ENCODE peak calls at places on chromosomes 1 and 21, in eight cellular contexts. M is spleen; Q is CD8-positive, alpha-beta memory T cell; Z is foreskin fibroblast; W is ovary; T is mesendoderm; X is fibroblast of the aortic adventitia; R is CD8-positive, alpha-beta T cell. B is an unnamed sample.

GRCh38 chr1:93081716-93082115 is 2.6 kb downstream of the MTF2 start:
- DNase-seq in Z (peak; percentile 84), W (no peak), Q (no peak), M (no peak), X (peak; percentile 82), R (no peak), T (no peak), B (no peak)

GRCh38 chr21:45334134-45334533 is 46.4 kb upstream of the POFUT2 start:
- DNase-seq in W (peak; percentile 32), R (no peak), X (no peak), Z (no peak), Q (peak; percentile 25), M (peak; percentile 10), T (no peak), B (no peak)

GRCh38 chr1:31700468-31701136 is 3.2 kb downstream of the COL16A1 start:
- DNase-seq in R (no peak), M (no peak), Z (no peak), X (no peak), Q (no peak), W (no peak), T (no peak), B (no peak)

GRCh38 chr1:242784074-242784473 is 259.6 kb upstream of the PLD5 start:
- DNase-seq in M (no peak), T (no peak), W (no peak), X (no peak), R (no peak), Z (no peak), Q (no peak), B (no peak)

GRCh38 chr1:63728611-63729226 is 45.1 kb upstream of the ROR1 start:
- DNase-seq in T (peak; percentile 68), W (no peak), X (no peak), Q (no peak), R (no peak), M (no peak), Z (no peak), B (no peak)

GRCh38 chr1:161198206-161198876 is 513 bp downstream of the ADAMTS4 start:
- DNase-seq in R (no peak), X (peak; percentile 32), Z (peak; percentile 70), M (peak; percentile 77), Q (no peak), T (peak; percentile 86), W (peak; percentile 76), B (no peak)

GRCh38 chr1:44723496-44724407 is 7.2 kb downstream of the RNU5D-1 start:
- DNase-seq in R (no peak), W (no peak), Q (peak; percentile 50), M (peak; percentile 84), Z (no peak), X (no peak), T (no peak), B (peak; percentile 46)

GRCh38 chr1:24705260-24706073 is 39.8 kb upstream of the CLIC4 start:
- DNase-seq in Z (peak; percentile 39), X (peak; percentile 93), M (peak; percentile 80), Q (no peak), R (no peak), W (peak; percentile 84), T (peak; percentile 95), B (no peak)

GRCh38 chr21:23968722-23969647 is 1638.3 kb downstream of the MRPL39 start:
- DNase-seq in Q (peak; percentile 77), R (peak; percentile 50), Z (peak; percentile 1), W (no peak), M (peak; percentile 88), X (peak; percentile 11), T (peak; percentile 89), B (peak; percentile 83)

GRCh38 chr1:159071970-159072582 is 4.5 kb downstream of the AIM2 start:
- DNase-seq in Z (peak; percentile 79), R (no peak), W (no peak), T (peak; percentile 72), M (no peak), Q (no peak), X (peak; percentile 88), B (peak; percentile 17)

GRCh38 chr1:52182874-52183400 is 41.0 kb downstream of the ZFYVE9 start:
- DNase-seq in M (no peak), Z (no peak), R (no peak), X (no peak), Q (no peak), W (no peak), T (no peak), B (no peak)

GRCh38 chr1:58116284-58116683 is 430.2 kb downstream of the OMA1 start:
- DNase-seq in W (no peak), Z (peak; percentile 4), X (no peak), R (no peak), M (no peak), T (peak; percentile 33), Q (no peak), B (no peak)

GRCh38 chr1:228089520-228090380 is 7.2 kb downstream of the ARF1 start:
- DNase-seq in W (peak; percentile 30), Z (no peak), M (peak; percentile 71), X (no peak), R (no peak), Q (peak; percentile 40), T (no peak), B (no peak)

GRCh38 chr1:10721381-10722321 is 74.8 kb downstream of the CASZ1 start:
- DNase-seq in Q (no peak), Z (no peak), M (no peak), T (peak; percentile 21), R (no peak), X (no peak), W (no peak), B (no peak)

GRCh38 chr1:228082975-228083870 is 715 bp downstream of the ARF1 start:
- DNase-seq in W (peak; percentile 78), R (no peak), T (peak; percentile 41), X (peak; percentile 22), M (peak; percentile 96), Z (peak; percentile 62), Q (peak; percentile 66), B (no peak)

GRCh38 chr1:230169454-230170152 is 102.6 kb downstream of the GALNT2 start:
- DNase-seq in R (no peak), T (no peak), Z (no peak), Q (no peak), X (peak; percentile 44), W (no peak), M (no peak), B (no peak)
- H3K4me3 ChIP-seq in R (no peak overlapping the region), T (no peak overlapping the region), Z (no peak overlapping the region), Q (no peak overlapping the region), X (peak overlapping the region; percentile 32), W (no peak overlapping the region), M (no peak overlapping the region), B (peak overlapping the region; percentile 4)

GRCh38 chr1:36514501-36514900 is 31.8 kb upstream of the CSF3R start:
- DNase-seq in X (no peak), Q (no peak), M (no peak), W (no peak), R (no peak), Z (no peak), T (no peak), B (no peak)

GRCh38 chr1:36517415-36517814 is 34.7 kb upstream of the CSF3R start:
- DNase-seq in M (no peak), X (no peak), T (peak; percentile 42), Q (no peak), Z (no peak), W (no peak), R (no peak), B (no peak)

GRCh38 chr1:36515315-36516138 is 32.8 kb upstream of the CSF3R start:
- DNase-seq in X (no peak), M (no peak), Q (peak; percentile 25), W (no peak), Z (no peak), R (no peak), T (no peak), B (no peak)

GRCh38 chr1:36517019-36517387 is 34.3 kb upstream of the CSF3R start:
- DNase-seq in M (no peak), X (no peak), Q (no peak), T (no peak), W (no peak), R (no peak), Z (peak; percentile 23), B (no peak)

GRCh38 chr1:36516372-36517018 is 33.8 kb upstream of the CSF3R start:
- DNase-seq in Z (peak; percentile 74), X (peak; percentile 53), R (no peak), M (peak; percentile 90), Q (peak; percentile 53), W (peak; percentile 44), T (peak; percentile 79), B (no peak)
- H3K4me3 ChIP-seq in Z (no peak overlapping the region), X (no peak overlapping the region), R (no peak overlapping the region), M (no peak overlapping the region), Q (no peak overlapping the region), W (no peak overlapping the region), T (no peak overlapping the region), B (no peak overlapping the region)

GRCh38 chr1:54800899-54801759 is at the start of gene TTC22:
- DNase-seq in Z (peak; percentile 28), X (no peak), W (peak; percentile 57), Q (peak; percentile 81), T (peak; percentile 54), M (peak; percentile 94), R (peak; percentile 39), B (peak; percentile 63)
- H3K4me3 ChIP-seq in Z (no peak within 1 kb of the TSS), X (peak within 1 kb of the TSS; percentile 9), W (peak within 1 kb of the TSS; percentile 38), Q (peak within 1 kb of the TSS; percentile 93), T (no peak within 1 kb of the TSS), M (peak within 1 kb of the TSS; percentile 57), R (peak within 1 kb of the TSS; percentile 59), B (peak within 1 kb of the TSS; percentile 94)

GRCh38 chr1:183869671-183870070 is 64.8 kb downstream of the RGL1 start:
- DNase-seq in W (no peak), R (no peak), T (no peak), X (no peak), M (no peak), Q (no peak), Z (peak; percentile 64), B (no peak)

GRCh38 chr1:183869230-183869629 is 64.3 kb downstream of the RGL1 start:
- DNase-seq in Q (no peak), M (no peak), Z (no peak), T (no peak), R (no peak), W (no peak), X (no peak), B (no peak)

GRCh38 chr1:183871142-183871541 is 66.2 kb downstream of the RGL1 start:
- DNase-seq in M (no peak), R (no peak), Z (peak; percentile 72), X (peak; percentile 75), Q (no peak), T (peak; percentile 44), W (no peak), B (no peak)

GRCh38 chr1:183871568-183871967 is 66.6 kb downstream of the RGL1 start:
- DNase-seq in X (no peak), R (no peak), Z (no peak), W (no peak), M (no peak), Q (no peak), T (no peak), B (no peak)

DNA sequence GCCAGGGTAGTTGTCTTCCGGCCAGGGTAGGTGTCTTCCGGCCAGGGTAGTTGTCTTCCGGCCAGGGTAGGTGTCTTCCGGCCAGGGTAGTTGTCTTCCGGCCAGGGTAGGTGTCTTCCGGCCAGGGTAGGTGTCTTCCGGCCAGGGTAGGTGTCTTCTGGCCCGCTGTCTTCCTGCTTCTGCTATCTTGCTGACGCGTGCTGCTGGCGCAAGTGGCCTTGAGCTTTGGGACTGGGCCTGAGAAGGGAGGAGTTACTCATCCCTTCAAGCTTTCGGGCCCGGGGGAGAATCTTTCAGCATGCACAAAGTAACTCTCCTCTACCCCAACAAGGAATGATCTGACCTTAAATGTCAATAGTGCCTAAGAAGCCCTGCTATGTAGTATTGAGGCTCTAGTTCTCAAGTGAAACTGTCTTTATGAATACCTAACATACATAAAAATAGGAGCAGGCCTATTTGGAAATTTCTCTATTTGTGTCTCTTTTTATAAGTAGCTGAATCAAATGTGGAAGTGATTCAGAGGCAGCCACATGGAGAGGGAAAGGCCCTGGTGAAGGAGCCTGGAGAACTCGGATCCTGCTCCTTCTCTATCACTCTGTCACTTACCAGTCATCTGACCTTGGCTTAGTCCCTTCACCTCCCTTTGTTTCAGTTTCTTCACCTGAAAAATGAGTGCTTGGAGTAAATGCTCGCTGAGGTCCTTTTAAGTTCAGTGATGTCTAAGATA is 65.6 kb downstream of the RGL1 start:
- DNase-seq in Q (no peak), X (peak; percentile 66), W (peak; percentile 87), M (no peak), T (no peak), R (no peak), Z (peak; percentile 75), B (no peak)
- H3K4me3 ChIP-seq in Q (no peak overlapping the region), X (no peak overlapping the region), W (no peak overlapping the region), M (no peak overlapping the region), T (no peak overlapping the region), R (no peak overlapping the region), Z (no peak overlapping the region), B (no peak overlapping the region)

B was measured in naive thymus-derived CD4-positive, alpha-beta T cell.